ENCODE peak calls at places on chromosomes 3 and 15, in eight cellular contexts. One of them, this sample, is unnamed.
A peak's percentile ranks its signal among the peaks of the same experiment; 100 is the strongest.

GRCh38 chr3:53846134-53846850 is at the start of the genes CHDH and IL17RB:
- DNase-seq in left ventricle myocardium superior: peak; percentile 83
- DNase-seq in NCI-H774: peak; percentile 22
- DNase-seq in dorsolateral prefrontal cortex: peak; percentile 86
- DNase-seq in adrenal gland: peak; percentile 63
- DNase-seq in neural crest cell: peak; percentile 40
- DNase-seq in GDM1: no peak
- DNase-seq in activated naive CD4-positive, alpha-beta T cell treated with anti-CD3 and anti-CD28 coated beads, Interleukin-2, amount 50 U/mL, for 72 hours: peak; percentile 21
- DNase-seq in this sample: no peak

GRCh38 chr3:134768845-134769244 is 26.2 kb upstream of the EPHB1 start:
- DNase-seq in NCI-H774: no peak
- DNase-seq in GDM1: no peak
- DNase-seq in activated naive CD4-positive, alpha-beta T cell treated with anti-CD3 and anti-CD28 coated beads, Interleukin-2, amount 50 U/mL, for 72 hours: no peak
- DNase-seq in left ventricle myocardium superior: no peak
- DNase-seq in neural crest cell: no peak
- DNase-seq in adrenal gland: no peak
- DNase-seq in dorsolateral prefrontal cortex: no peak
- DNase-seq in this sample: no peak

GRCh38 chr3:142279965-142280590 is 54.7 kb upstream of the GK5 start:
- DNase-seq in adrenal gland: peak; percentile 72
- DNase-seq in dorsolateral prefrontal cortex: peak; percentile 43
- DNase-seq in GDM1: peak; percentile 58
- DNase-seq in activated naive CD4-positive, alpha-beta T cell treated with anti-CD3 and anti-CD28 coated beads, Interleukin-2, amount 50 U/mL, for 72 hours: peak; percentile 46
- DNase-seq in left ventricle myocardium superior: no peak
- DNase-seq in neural crest cell: peak; percentile 34
- DNase-seq in NCI-H774: peak; percentile 49
- DNase-seq in this sample: peak; percentile 8

GRCh38 chr3:88984266-88984665 is 123.2 kb upstream of the EPHA3 start:
- DNase-seq in activated naive CD4-positive, alpha-beta T cell treated with anti-CD3 and anti-CD28 coated beads, Interleukin-2, amount 50 U/mL, for 72 hours: no peak
- DNase-seq in neural crest cell: no peak
- DNase-seq in NCI-H774: no peak
- DNase-seq in GDM1: no peak
- DNase-seq in adrenal gland: no peak
- DNase-seq in dorsolateral prefrontal cortex: no peak
- DNase-seq in left ventricle myocardium superior: no peak
- DNase-seq in this sample: no peak

GRCh38 chr15:88467935-88468528 is 524 bp downstream of the MRPS11 start:
- DNase-seq in neural crest cell: no peak
- DNase-seq in activated naive CD4-positive, alpha-beta T cell treated with anti-CD3 and anti-CD28 coated beads, Interleukin-2, amount 50 U/mL, for 72 hours: peak; percentile 23
- DNase-seq in NCI-H774: no peak
- DNase-seq in GDM1: no peak
- DNase-seq in adrenal gland: no peak
- DNase-seq in dorsolateral prefrontal cortex: no peak
- DNase-seq in left ventricle myocardium superior: no peak
- DNase-seq in this sample: no peak

GRCh38 chr3:40576431-40576830 is 51.7 kb downstream of the ZNF621 start:
- DNase-seq in adrenal gland: no peak
- DNase-seq in dorsolateral prefrontal cortex: no peak
- DNase-seq in GDM1: no peak
- DNase-seq in neural crest cell: no peak
- DNase-seq in NCI-H774: no peak
- DNase-seq in left ventricle myocardium superior: no peak
- DNase-seq in activated naive CD4-positive, alpha-beta T cell treated with anti-CD3 and anti-CD28 coated beads, Interleukin-2, amount 50 U/mL, for 72 hours: no peak
- DNase-seq in this sample: no peak

GRCh38 chr3:129398803-129399144 is 29.7 kb downstream of the EFCAB12 start:
- DNase-seq in NCI-H774: no peak
- DNase-seq in GDM1: no peak
- DNase-seq in dorsolateral prefrontal cortex: no peak
- DNase-seq in neural crest cell: peak; percentile 9
- DNase-seq in left ventricle myocardium superior: no peak
- DNase-seq in activated naive CD4-positive, alpha-beta T cell treated with anti-CD3 and anti-CD28 coated beads, Interleukin-2, amount 50 U/mL, for 72 hours: peak; percentile 12
- DNase-seq in adrenal gland: peak; percentile 32
- DNase-seq in this sample: peak; percentile 5

GRCh38 chr15:34606545-34606944 is 23.1 kb upstream of the GOLGA8B start:
- DNase-seq in left ventricle myocardium superior: no peak
- DNase-seq in activated naive CD4-positive, alpha-beta T cell treated with anti-CD3 and anti-CD28 coated beads, Interleukin-2, amount 50 U/mL, for 72 hours: no peak
- DNase-seq in NCI-H774: no peak
- DNase-seq in GDM1: no peak
- DNase-seq in adrenal gland: no peak
- DNase-seq in neural crest cell: no peak
- DNase-seq in dorsolateral prefrontal cortex: no peak
- DNase-seq in this sample: no peak

GRCh38 chr15:44532689-44533088 is 4.3 kb upstream of the EIF3J start:
- DNase-seq in NCI-H774: no peak
- DNase-seq in neural crest cell: no peak
- DNase-seq in adrenal gland: no peak
- DNase-seq in activated naive CD4-positive, alpha-beta T cell treated with anti-CD3 and anti-CD28 coated beads, Interleukin-2, amount 50 U/mL, for 72 hours: no peak
- DNase-seq in GDM1: no peak
- DNase-seq in left ventricle myocardium superior: no peak
- DNase-seq in dorsolateral prefrontal cortex: no peak
- DNase-seq in this sample: no peak

GRCh38 chr3:128847631-128848370 is 31.6 kb upstream of the ACAD9 start:
- DNase-seq in left ventricle myocardium superior: no peak
- DNase-seq in neural crest cell: no peak
- DNase-seq in adrenal gland: no peak
- DNase-seq in activated naive CD4-positive, alpha-beta T cell treated with anti-CD3 and anti-CD28 coated beads, Interleukin-2, amount 50 U/mL, for 72 hours: no peak
- DNase-seq in GDM1: no peak
- DNase-seq in dorsolateral prefrontal cortex: no peak
- DNase-seq in NCI-H774: no peak
- DNase-seq in this sample: no peak

GRCh38 chr15:96123028-96123400 is 207.5 kb upstream of the NR2F2 start:
- DNase-seq in neural crest cell: no peak
- DNase-seq in dorsolateral prefrontal cortex: no peak
- DNase-seq in left ventricle myocardium superior: no peak
- DNase-seq in NCI-H774: no peak
- DNase-seq in activated naive CD4-positive, alpha-beta T cell treated with anti-CD3 and anti-CD28 coated beads, Interleukin-2, amount 50 U/mL, for 72 hours: no peak
- DNase-seq in GDM1: no peak
- DNase-seq in adrenal gland: no peak
- DNase-seq in this sample: no peak

GRCh38 chr3:193569119-193569518 is 14.4 kb upstream of the ATP13A4 start:
- DNase-seq in NCI-H774: no peak
- DNase-seq in dorsolateral prefrontal cortex: no peak
- DNase-seq in GDM1: no peak
- DNase-seq in left ventricle myocardium superior: no peak
- DNase-seq in neural crest cell: no peak
- DNase-seq in activated naive CD4-positive, alpha-beta T cell treated with anti-CD3 and anti-CD28 coated beads, Interleukin-2, amount 50 U/mL, for 72 hours: no peak
- DNase-seq in adrenal gland: no peak
- DNase-seq in this sample: no peak

This sample was measured in T-helper 9 cell.